ENCODE peak calls at places on chromosome 19, in six cellular contexts. F is activated gamma-delta T cell treated with Interleukin-2 at 50 U/mL for 16 hours; A is nephron progenitor cell; O is dorsolateral prefrontal cortex; N is cardiac muscle cell; P is stimulated activated CD4-positive, alpha-beta T cell treated with anti-CD3 and anti-CD28 coated beads, Interleukin-2, amount 100 ng/mL, for 48 hours. L is an unnamed sample.

GRCh38 chr19:6233827-6234511 is 45.8 kb downstream of the MLLT1 start:
- DNase-seq in F (no peak), A (no peak), O (no peak), N (peak; percentile 59), P (no peak), L (no peak)

GRCh38 chr19:1469200-1469935 is 9.6 kb downstream of the C19orf25 start:
- DNase-seq in F (no peak), A (peak; percentile 58), O (no peak), N (no peak), P (no peak), L (no peak)

GRCh38 chr19:35044317-35045117 is 3.0 kb downstream of the HPN start:
- DNase-seq in F (peak; percentile 62), A (peak; percentile 84), O (peak; percentile 76), N (peak; percentile 66), P (peak; percentile 75), L (no peak)

GRCh38 chr19:582497-583197 is 7.0 kb upstream of the HCN2 start:
- DNase-seq in F (no peak), A (no peak), O (no peak), N (peak; percentile 37), P (no peak), L (no peak)

GRCh38 chr19:5250127-5250659 is 90.4 kb downstream of the PTPRS start:
- DNase-seq in F (no peak), A (no peak), O (peak; percentile 62), N (no peak), P (no peak), L (no peak)

GRCh38 chr19:33134571-33135041 is 2.7 kb downstream of the WDR88 start:
- DNase-seq in F (peak; percentile 40), A (peak; percentile 37), O (no peak), N (no peak), P (peak; percentile 56), L (no peak)

GRCh38 chr19:40241125-40241808 is 14.8 kb upstream of the CCNP start:
- DNase-seq in F (no peak), A (no peak), O (no peak), N (no peak), P (no peak), L (no peak)

GRCh38 chr19:1613808-1614570 is 8.7 kb upstream of the UQCR11 start:
- DNase-seq in F (no peak), A (no peak), O (no peak), N (no peak), P (no peak), L (no peak)

GRCh38 chr19:7839476-7839875 is 9.5 kb downstream of the EVI5L start:
- DNase-seq in F (no peak), A (no peak), O (no peak), N (no peak), P (no peak), L (no peak)

GRCh38 chr19:16942583-16942982 is 53.8 kb downstream of the F2RL3 start:
- DNase-seq in F (no peak), A (no peak), O (no peak), N (no peak), P (no peak), L (no peak)

GRCh38 chr19:52665529-52665928 is 27.4 kb upstream of the ZNF83 start:
- DNase-seq in F (no peak), A (no peak), O (no peak), N (no peak), P (no peak), L (no peak)

GRCh38 chr19:52896431-52897148 is 845 bp downstream of the ZNF320 start:
- DNase-seq in F (no peak), A (peak; percentile 20), O (no peak), N (peak; percentile 21), P (no peak), L (peak; percentile 4)

GRCh38 chr19:2477141-2477710 is 1.3 kb downstream of the GADD45B start:
- DNase-seq in F (no peak), A (peak; percentile 46), O (no peak), N (peak; percentile 34), P (no peak), L (no peak)

GRCh38 chr19:51158474-51159129 is 16.5 kb downstream of the SIGLEC7 start:
- DNase-seq in F (peak; percentile 85), A (peak; percentile 72), O (no peak), N (peak; percentile 47), P (peak; percentile 88), L (peak; percentile 2)

GRCh38 chr19:47022541-47023447 is 3.2 kb downstream of the NPAS1 start:
- DNase-seq in F (no peak), A (no peak), O (no peak), N (no peak), P (no peak), L (no peak)

GRCh38 chr19:56097306-56097705 is 23.8 kb downstream of the ZNF787 start:
- DNase-seq in F (no peak), A (no peak), O (no peak), N (no peak), P (no peak), L (no peak)

GRCh38 chr19:33434886-33435705 is 61.6 kb downstream of the CEBPG start:
- DNase-seq in F (no peak), A (no peak), O (no peak), N (peak; percentile 22), P (no peak), L (peak; percentile 82)

GRCh38 chr19:6616011-6616410 is 25.1 kb upstream of the CD70 start:
- DNase-seq in F (no peak), A (no peak), O (no peak), N (peak; percentile 32), P (no peak), L (no peak)

GRCh38 chr19:12867120-12868099 is 13.8 kb downstream of the DNASE2 start:
- DNase-seq in F (peak; percentile 64), A (peak; percentile 93), O (no peak), N (peak; percentile 72), P (peak; percentile 75), L (no peak)

GRCh38 chr19:17985037-17985818 is 18.3 kb downstream of the KCNN1 start:
- DNase-seq in F (no peak), A (no peak), O (no peak), N (no peak), P (no peak), L (no peak)

GRCh38 chr19:55160128-55160985 is 2.8 kb upstream of the TNNI3 start:
- DNase-seq in F (peak; percentile 81), A (peak; percentile 98), O (no peak), N (peak; percentile 89), P (peak; percentile 90), L (peak; percentile 68)

GRCh38 chr19:13181747-13182388 is 31.7 kb downstream of the IER2 start:
- DNase-seq in F (peak; percentile 56), A (no peak), O (peak; percentile 50), N (peak; percentile 85), P (no peak), L (no peak)

GRCh38 chr19:44718441-44719261 is 19.7 kb downstream of the CEACAM16 start:
- DNase-seq in F (no peak), A (peak; percentile 31), O (no peak), N (peak; percentile 89), P (no peak), L (no peak)

GRCh38 chr19:4327252-4327876 is 11.3 kb downstream of the STAP2 start:
- DNase-seq in F (peak; percentile 50), A (peak; percentile 92), O (peak; percentile 44), N (peak; percentile 56), P (peak; percentile 74), L (peak; percentile 85)

GRCh38 chr19:35041548-35042055 is at the start of gene HPN:
- DNase-seq in F (no peak), A (peak; percentile 32), O (no peak), N (no peak), P (no peak), L (no peak)

GRCh38 chr19:17867087-17867486 is 4.7 kb upstream of the SLC5A5 start:
- DNase-seq in F (no peak), A (no peak), O (no peak), N (no peak), P (no peak), L (no peak)

GRCh38 chr19:18649371-18650047 is 12.7 kb downstream of the KLHL26 start:
- DNase-seq in F (no peak), A (peak; percentile 63), O (peak; percentile 56), N (peak; percentile 55), P (no peak), L (no peak)

GRCh38 chr19:16088985-16089846 is 12.9 kb downstream of the TPM4 start:
- DNase-seq in F (no peak), A (no peak), O (no peak), N (no peak), P (no peak), L (no peak)

GRCh38 chr19:4453232-4454179 is 4.1 kb downstream of the UBXN6 start:
- DNase-seq in F (no peak), A (no peak), O (no peak), N (no peak), P (no peak), L (no peak)

GRCh38 chr19:46815833-46816627 is 27.6 kb upstream of the SLC1A5 start:
- DNase-seq in F (no peak), A (no peak), O (no peak), N (no peak), P (no peak), L (no peak)

GRCh38 chr19:45404557-45405434 is at the start of gene PPP1R13L:
- DNase-seq in F (peak; percentile 29), A (peak; percentile 73), O (no peak), N (peak; percentile 80), P (peak; percentile 58), L (peak; percentile 80)

GRCh38 chr19:58361900-58362271 is 665 bp downstream of the ZNF497 start:
- DNase-seq in F (peak; percentile 28), A (no peak), O (no peak), N (peak; percentile 72), P (peak; percentile 32), L (peak; percentile 50)

GRCh38 chr19:2055871-2056809 is 5.1 kb upstream of the MKNK2 start:
- DNase-seq in F (no peak), A (no peak), O (no peak), N (peak; percentile 84), P (no peak), L (peak; percentile 45)

GRCh38 chr19:56596676-56597075 is 1.6 kb downstream of the ZNF71 start:
- DNase-seq in F (no peak), A (no peak), O (no peak), N (no peak), P (no peak), L (no peak)

GRCh38 chr19:5445667-5446066 is 9.6 kb upstream of the ZNRF4 start:
- DNase-seq in F (no peak), A (no peak), O (no peak), N (peak; percentile 8), P (no peak), L (no peak)